ENCODE peak calls at places on chromosome 9, in six cellular contexts. S is LoVo, O is kidney tubule cell, E is endothelial cell, T is OCI-M1, F is GM03348. J is an unnamed sample.

GRCh38 chr9:20623021-20623747 is 885 bp upstream of the MLLT3 start:
- DNase-seq in T (peak), E (peak), O (peak), F (peak), S (peak), J (peak)

GRCh38 chr9:24502548-24502947 is 43.1 kb downstream of the IZUMO3 start:
- DNase-seq in O (no peak), T (no peak), E (no peak), S (no peak), F (no peak), J (no peak)

GRCh38 chr9:136940526-136941230 is 3.9 kb downstream of the FBXW5 start:
- DNase-seq in S (no peak), O (no peak), F (no peak), E (no peak), T (no peak), J (no peak)

GRCh38 chr9:92727716-92728700 is 36.6 kb downstream of the BICD2 start:
- DNase-seq in S (no peak), F (no peak), O (no peak), T (no peak), E (no peak), J (no peak)

GRCh38 chr9:99127372-99128132 is 22.6 kb downstream of the TGFBR1 start:
- DNase-seq in S (no peak), F (peak), E (no peak), O (peak), T (no peak), J (no peak)

GRCh38 chr9:135098400-135099105 is 11.1 kb downstream of the OLFM1 start:
- DNase-seq in F (peak), O (no peak), S (no peak), E (peak), T (peak), J (peak)

GRCh38 chr9:89410709-89411111 is 87.2 kb downstream of the SEMA4D start:
- DNase-seq in F (no peak), S (no peak), O (peak), E (no peak), T (peak), J (no peak)

GRCh38 chr9:98600631-98601030 is 108.1 kb downstream of the GABBR2 start:
- DNase-seq in S (no peak), T (no peak), O (no peak), E (no peak), F (no peak), J (no peak)

GRCh38 chr9:76615149-76615548 is 149.1 kb upstream of the PCA3 start:
- DNase-seq in T (peak), E (no peak), S (no peak), O (no peak), F (no peak), J (peak)

GRCh38 chr9:122090981-122091380 is 2.1 kb downstream of the TTLL11 start:
- DNase-seq in F (no peak), T (no peak), O (no peak), E (no peak), S (no peak), J (no peak)

GRCh38 chr9:104772707-104773106 is 8.8 kb downstream of the NIPSNAP3B start:
- DNase-seq in E (no peak), S (no peak), T (peak), F (no peak), O (no peak), J (no peak)

GRCh38 chr9:93656426-93657222 is 80.2 kb downstream of the PHF2 start:
- DNase-seq in E (no peak), T (no peak), O (no peak), F (no peak), S (no peak), J (no peak)

J was measured in hepatocyte.